ENCODE peak calls at places on chromosomes 6 and 20, in six cellular contexts. S is skeletal muscle cell, E is cardiac fibroblast, X is pancreas, J is GM23248, T is adipocyte. G is an unnamed sample.

GRCh38 chr6:75449625-75450206 is 43.9 kb downstream of the FILIP1 start:
- DNase-seq in S (no peak), E (peak), X (no peak), J (peak), T (peak), G (peak)

GRCh38 chr6:108648186-108648585 is 87.5 kb downstream of the FOXO3 start:
- DNase-seq in S (peak), E (no peak), X (no peak), J (no peak), T (no peak), G (no peak)

GRCh38 chr6:75211920-75212590 is 6.2 kb upstream of the COL12A1 start:
- DNase-seq in S (peak), E (peak), X (no peak), J (no peak), T (no peak), G (no peak)

GRCh38 chr6:27795697-27796494 is 116.3 kb downstream of the OR2B2 start:
- DNase-seq in S (peak), E (peak), X (peak), J (peak), T (peak), G (peak)

GRCh38 chr6:42727084-42727601 is 4.7 kb upstream of the PRPH2 start:
- DNase-seq in S (no peak), E (peak), X (no peak), J (peak), T (no peak), G (peak)

GRCh38 chr6:16751251-16751946 is 9.9 kb downstream of the ATXN1 start:
- DNase-seq in S (no peak), E (no peak), X (no peak), J (peak), T (peak), G (peak)

GRCh38 chr6:2959909-2960719 is 11.3 kb downstream of the SERPINB6 start:
- DNase-seq in S (peak), E (peak), X (no peak), J (peak), T (peak), G (peak)

GRCh38 chr6:71248306-71248705 is 40.3 kb upstream of the OGFRL1 start:
- DNase-seq in S (peak), E (peak), X (no peak), J (peak), T (peak), G (peak)

GRCh38 chr6:43724914-43725642 is 37.5 kb upstream of the MRPS18A start:
- DNase-seq in S (peak), E (peak), X (peak), J (peak), T (peak), G (peak)

GRCh38 chr6:100504786-100505737 is 40.3 kb upstream of the SIM1 start:
- DNase-seq in S (peak), E (peak), X (no peak), J (peak), T (peak), G (peak)

GRCh38 chr6:163565140-163565539 is 150.6 kb downstream of the QKI start:
- DNase-seq in S (peak), E (peak), X (no peak), J (peak), T (no peak), G (peak)

GRCh38 chr6:44260011-44260410 is 2.7 kb upstream of the SLC35B2 start:
- DNase-seq in S (no peak), E (no peak), X (no peak), J (no peak), T (no peak), G (no peak)

GRCh38 chr20:61387204-61387958 is 135.3 kb downstream of the CDH4 start:
- DNase-seq in S (peak), E (peak), X (peak), J (peak), T (peak), G (peak)

GRCh38 chr6:38876470-38876869 is 161.4 kb downstream of the DNAH8 start:
- DNase-seq in S (peak), E (peak), X (peak), J (no peak), T (no peak), G (peak)

GRCh38 chr20:55535366-55535765 is 470.0 kb downstream of the CBLN4 start:
- DNase-seq in S (no peak), E (no peak), X (no peak), J (no peak), T (no peak), G (no peak)

GRCh38 chr6:178119-178518 is 114.2 kb upstream of the DUSP22 start:
- DNase-seq in S (no peak), E (no peak), X (no peak), J (no peak), T (no peak), G (no peak)

GRCh38 chr20:15759546-15760216 is 813.6 kb downstream of the KIF16B start:
- DNase-seq in S (no peak), E (no peak), X (no peak), J (peak), T (peak), G (no peak)

GRCh38 chr6:158653577-158654354 is 3.9 kb downstream of the SYTL3 start:
- DNase-seq in S (no peak), E (no peak), X (peak), J (no peak), T (no peak), G (no peak)

GRCh38 chr6:156713548-156713947 is 63.6 kb upstream of the ARID1B start:
- DNase-seq in S (no peak), E (no peak), X (no peak), J (no peak), T (no peak), G (no peak)

GRCh38 chr6:37029249-37029959 is 23.9 kb downstream of the FGD2 start:
- DNase-seq in S (peak), E (peak), X (peak), J (peak), T (peak), G (peak)

GRCh38 chr20:8621021-8621420 is 447.9 kb upstream of the PLCB4 start:
- DNase-seq in S (no peak), E (no peak), X (no peak), J (no peak), T (no peak), G (no peak)

GRCh38 chr6:118787746-118788419 is 106.1 kb upstream of the ASF1A start:
- DNase-seq in S (peak), E (peak), X (no peak), J (peak), T (no peak), G (peak)

GRCh38 chr20:10553326-10553984 is 118.3 kb downstream of the SLX4IP start:
- DNase-seq in S (no peak), E (peak), X (peak), J (peak), T (peak), G (peak)

GRCh38 chr20:36483919-36484808 is 57.2 kb upstream of the MYL9 start:
- DNase-seq in S (no peak), E (no peak), X (no peak), J (peak), T (peak), G (peak)

GRCh38 chr20:15654208-15654649 is 919.0 kb downstream of the KIF16B start:
- DNase-seq in S (no peak), E (peak), X (peak), J (peak), T (peak), G (peak)

GRCh38 chr6:21609881-21610329 is 16.4 kb downstream of the SOX4 start:
- DNase-seq in S (no peak), E (no peak), X (no peak), J (no peak), T (no peak), G (no peak)

GRCh38 chr20:60117040-60117439 is 158.8 kb downstream of the CDH26 start:
- DNase-seq in S (peak), E (no peak), X (no peak), J (peak), T (peak), G (peak)

GRCh38 chr6:144158133-144158532 is 7.8 kb downstream of the STX11 start:
- DNase-seq in S (peak), E (peak), X (peak), J (peak), T (peak), G (peak)

GRCh38 chr20:14069796-14070195 is 74.5 kb downstream of the MACROD2 start:
- DNase-seq in S (peak), E (no peak), X (no peak), J (peak), T (peak), G (no peak)

GRCh38 chr6:338815-339262 is 46.6 kb downstream of the DUSP22 start:
- DNase-seq in S (no peak), E (peak), X (no peak), J (no peak), T (no peak), G (peak)

GRCh38 chr6:38588631-38589366 is 50.9 kb downstream of the BTBD9 start:
- DNase-seq in S (peak), E (peak), X (no peak), J (peak), T (peak), G (peak)

GRCh38 chr6:127775371-127775770 is 125.5 kb downstream of the THEMIS start:
- DNase-seq in S (no peak), E (no peak), X (no peak), J (peak), T (peak), G (no peak)

GRCh38 chr6:104689551-104690205 is 170.0 kb downstream of the HACE1 start:
- DNase-seq in S (peak), E (peak), X (no peak), J (peak), T (peak), G (peak)

GRCh38 chr20:58546756-58547526 is 31.7 kb upstream of the APCDD1L start:
- DNase-seq in S (no peak), E (no peak), X (no peak), J (no peak), T (no peak), G (no peak)

GRCh38 chr20:12394786-12395185 is 477.1 kb downstream of the BTBD3 start:
- DNase-seq in S (no peak), E (peak), X (no peak), J (no peak), T (no peak), G (peak)

GRCh38 chr20:4740774-4741431 is 19.2 kb downstream of the PRND start:
- DNase-seq in S (no peak), E (peak), X (peak), J (peak), T (peak), G (peak)

GRCh38 chr6:16239090-16239797 is 857 bp downstream of the GMPR start:
- DNase-seq in S (no peak), E (peak), X (peak), J (peak), T (peak), G (peak)

GRCh38 chr6:84172574-84172973 is 54.9 kb downstream of the CEP162 start:
- DNase-seq in S (no peak), E (no peak), X (no peak), J (no peak), T (no peak), G (no peak)

GRCh38 chr6:120378582-120379220 is 955.6 kb downstream of the TBC1D32 start:
- DNase-seq in S (no peak), E (peak), X (no peak), J (peak), T (peak), G (peak)

GRCh38 chr20:62933966-62934365 is 4.0 kb upstream of the GID8 start:
- DNase-seq in S (no peak), E (no peak), X (no peak), J (no peak), T (no peak), G (no peak)
- H3K4me3 ChIP-seq in S (no peak), E (no peak), X (no peak), J (no peak), T (no peak), G (no peak)

DNA sequence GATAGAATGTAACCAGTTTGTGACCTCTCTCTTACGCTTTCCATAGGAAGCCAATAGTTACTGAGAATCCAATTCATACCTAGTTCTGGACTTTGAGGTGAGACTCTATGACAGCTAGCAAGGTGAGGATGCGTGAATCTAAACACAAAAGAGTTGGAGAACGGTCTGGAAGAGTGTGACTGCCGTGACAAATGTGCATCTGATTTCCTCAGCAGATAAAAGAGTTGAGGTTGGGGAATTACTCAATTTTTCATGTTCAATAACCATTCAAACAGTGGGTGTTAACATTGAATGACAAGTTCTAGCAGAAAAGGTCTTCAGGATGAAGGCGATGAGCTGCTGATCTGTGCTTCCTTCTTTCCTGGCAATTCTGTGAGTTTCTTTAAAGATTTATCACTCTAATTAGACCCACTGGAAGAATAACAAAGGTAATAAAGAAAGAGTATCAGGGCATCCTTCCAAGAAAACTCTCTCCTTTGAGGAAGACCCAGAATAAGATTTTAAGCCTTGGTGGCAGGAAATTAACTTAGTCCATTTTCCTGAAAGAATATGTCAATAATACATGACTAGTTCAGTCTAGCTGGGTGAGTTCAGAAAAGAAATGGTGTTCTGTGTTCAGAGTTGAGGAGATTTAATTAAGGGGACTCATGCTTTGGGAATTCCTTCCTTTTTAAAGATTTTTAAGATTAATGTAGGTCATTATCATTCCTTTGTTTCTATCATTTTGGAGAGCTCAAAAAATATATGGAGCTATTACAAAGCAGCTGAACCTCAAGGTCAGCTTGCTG is 24.5 kb downstream of the KIF3B start:
- DNase-seq in S (no peak), E (no peak), X (no peak), J (no peak), T (no peak), G (no peak)
- H3K4me3 ChIP-seq in S (no peak), E (no peak), X (no peak), J (no peak), T (no peak), G (no peak)

DNA sequence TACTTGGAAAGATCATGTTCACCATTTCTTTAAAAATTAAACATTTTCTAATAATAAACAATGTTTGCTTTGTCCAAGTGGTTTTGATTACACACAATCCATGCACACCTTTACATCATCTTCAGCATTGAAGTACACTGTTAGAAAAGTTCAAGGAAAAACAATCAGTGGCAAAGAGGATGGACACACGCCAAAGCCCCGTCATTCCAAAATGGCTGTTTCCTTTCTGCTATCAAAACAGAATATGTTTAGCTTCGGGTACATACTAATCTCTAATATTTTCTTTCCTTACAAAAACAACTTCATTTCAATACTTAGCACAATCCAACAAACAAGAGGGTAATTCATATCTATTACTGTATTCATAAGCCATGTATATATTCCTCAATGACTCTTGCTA is 24.5 kb downstream of the REPS1 start:
- DNase-seq in S (no peak), E (no peak), X (no peak), J (no peak), T (no peak), G (peak)
- H3K4me3 ChIP-seq in S (no peak), E (no peak), X (no peak), J (no peak), T (no peak), G (no peak)

GRCh38 chr20:2692886-2693285 is 306 bp downstream of the EBF4 start:
- DNase-seq in S (no peak), E (no peak), X (no peak), J (peak), T (peak), G (no peak)

GRCh38 chr20:2692036-2692885 is at the start of gene EBF4:
- DNase-seq in S (no peak), E (peak), X (peak), J (peak), T (peak), G (peak)

GRCh38 chr20:2691127-2691526 is 1.5 kb upstream of the EBF4 start:
- DNase-seq in S (no peak), E (no peak), X (no peak), J (no peak), T (no peak), G (no peak)

GRCh38 chr20:2690718-2691117 is 1.9 kb upstream of the EBF4 start:
- DNase-seq in S (no peak), E (no peak), X (no peak), J (no peak), T (no peak), G (no peak)

GRCh38 chr20:2691663-2692035 is 931 bp upstream of the EBF4 start:
- DNase-seq in S (no peak), E (no peak), X (no peak), J (no peak), T (no peak), G (no peak)
- H3K4me3 ChIP-seq in S (no peak), E (no peak), X (peak), J (no peak), T (no peak), G (no peak)

GRCh38 chr6:24883618-24884017 is 52.1 kb downstream of the RIPOR2 start:
- DNase-seq in S (no peak), E (peak), X (no peak), J (peak), T (peak), G (peak)

GRCh38 chr6:24888967-24889366 is 46.8 kb downstream of the RIPOR2 start:
- DNase-seq in S (no peak), E (no peak), X (no peak), J (no peak), T (no peak), G (no peak)

GRCh38 chr6:24891004-24891403 is 44.8 kb downstream of the RIPOR2 start:
- DNase-seq in S (no peak), E (no peak), X (no peak), J (no peak), T (no peak), G (no peak)

GRCh38 chr6:24890471-24890870 is 45.3 kb downstream of the RIPOR2 start:
- DNase-seq in S (no peak), E (no peak), X (no peak), J (no peak), T (no peak), G (no peak)

GRCh38 chr6:24887520-24887919 is 48.2 kb downstream of the RIPOR2 start:
- DNase-seq in S (no peak), E (no peak), X (no peak), J (no peak), T (no peak), G (no peak)
- H3K4me3 ChIP-seq in S (no peak), E (no peak), X (no peak), J (no peak), T (no peak), G (no peak)

DNA sequence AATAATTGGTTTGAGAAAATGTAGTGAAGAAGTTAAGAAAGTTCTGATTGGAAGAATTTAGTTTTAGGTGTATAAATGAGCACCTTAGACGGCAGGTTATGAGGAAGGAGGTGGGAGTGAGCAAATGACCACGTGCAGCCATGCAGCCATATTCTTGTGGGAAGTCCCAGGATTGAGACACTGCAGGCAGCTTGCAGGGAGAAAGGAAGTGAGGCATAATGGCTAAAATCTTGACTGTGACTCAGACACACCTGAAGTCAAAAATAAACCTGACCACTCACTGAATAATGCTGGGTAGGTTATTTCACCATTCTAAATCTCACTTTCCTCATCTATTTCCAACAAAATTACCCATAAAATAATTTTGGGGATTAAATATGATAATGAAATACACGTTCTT is 16.6 kb downstream of the DSE start:
- DNase-seq in S (no peak), E (peak), X (no peak), J (peak), T (peak), G (peak)
- H3K4me3 ChIP-seq in S (no peak), E (no peak), X (no peak), J (peak), T (peak), G (no peak)

DNA sequence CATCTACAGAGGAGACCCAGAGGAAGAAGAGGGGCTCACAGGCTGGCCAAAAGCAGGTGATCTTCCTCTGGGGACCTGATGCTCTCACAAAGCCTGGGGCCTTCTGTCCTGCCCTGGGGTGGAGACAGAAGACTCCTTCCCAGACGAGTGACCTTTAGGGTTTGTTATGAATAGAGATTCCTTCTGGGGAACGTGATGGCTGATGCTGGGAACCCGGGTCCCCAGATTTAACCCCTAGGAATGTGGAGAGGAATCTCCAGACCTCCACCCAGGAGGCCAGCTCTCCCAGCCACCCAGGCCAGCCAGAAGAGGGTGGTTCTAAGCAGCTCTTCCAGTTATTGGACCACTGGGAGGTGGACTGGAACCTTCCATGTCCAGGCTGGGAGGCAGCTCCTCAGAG is 16.8 kb upstream of the CCN5 start:
- DNase-seq in S (no peak), E (no peak), X (no peak), J (no peak), T (no peak), G (no peak)
- H3K4me3 ChIP-seq in S (no peak), E (no peak), X (no peak), J (no peak), T (no peak), G (no peak)

G was measured in choroid plexus epithelial cell.